ENCODE peak calls at places on chromosomes 6 and 20, in five cellular contexts. One of them, this sample, is unnamed.
A peak's percentile ranks its signal among the peaks of the same experiment; 100 is the strongest.

GRCh38 chr20:31811796-31812728 is 7.1 kb upstream of the MYLK2 start:
- DNase-seq in uterus: no peak
- DNase-seq in GM23338: no peak
- DNase-seq in PC-3: no peak
- DNase-seq in neural progenitor cell: no peak
- DNase-seq in this sample: no peak

GRCh38 chr6:27334141-27334540 is 22.1 kb upstream of the POM121L2 start:
- DNase-seq in uterus: no peak
- DNase-seq in PC-3: no peak
- DNase-seq in neural progenitor cell: no peak
- DNase-seq in GM23338: no peak
- DNase-seq in this sample: no peak

GRCh38 chr6:65231616-65232015 is 475.4 kb downstream of the EYS start:
- DNase-seq in GM23338: no peak
- DNase-seq in uterus: no peak
- DNase-seq in neural progenitor cell: no peak
- DNase-seq in PC-3: no peak
- DNase-seq in this sample: no peak

GRCh38 chr6:1153696-1154245 is 158.1 kb upstream of the FOXQ1 start:
- DNase-seq in GM23338: no peak
- DNase-seq in neural progenitor cell: no peak
- DNase-seq in PC-3: no peak
- DNase-seq in uterus: no peak
- DNase-seq in this sample: no peak

GRCh38 chr6:82862543-82862942 is 203.1 kb downstream of the UBE3D start:
- DNase-seq in PC-3: peak; percentile 67
- DNase-seq in neural progenitor cell: no peak
- DNase-seq in GM23338: no peak
- DNase-seq in uterus: no peak
- DNase-seq in this sample: no peak

GRCh38 chr6:14921878-14922277 is 324.0 kb upstream of the JARID2 start:
- DNase-seq in uterus: no peak
- DNase-seq in PC-3: no peak
- DNase-seq in neural progenitor cell: no peak
- DNase-seq in GM23338: no peak
- DNase-seq in this sample: no peak

GRCh38 chr20:38128691-38129090 is 36.4 kb downstream of the TGM2 start:
- DNase-seq in uterus: peak; percentile 15
- DNase-seq in GM23338: no peak
- DNase-seq in PC-3: no peak
- DNase-seq in neural progenitor cell: no peak
- DNase-seq in this sample: no peak

GRCh38 chr6:44628347-44628746 is 240.8 kb downstream of the CDC5L start:
- DNase-seq in PC-3: no peak
- DNase-seq in neural progenitor cell: no peak
- DNase-seq in GM23338: no peak
- DNase-seq in uterus: no peak
- DNase-seq in this sample: no peak

GRCh38 chr20:63919130-63919529 is 24.2 kb downstream of the DNAJC5 start:
- DNase-seq in uterus: no peak
- DNase-seq in PC-3: no peak
- DNase-seq in neural progenitor cell: no peak
- DNase-seq in GM23338: no peak
- DNase-seq in this sample: no peak

GRCh38 chr6:95501032-95501904 is 76.1 kb upstream of the MANEA start:
- DNase-seq in uterus: no peak
- DNase-seq in PC-3: no peak
- DNase-seq in GM23338: no peak
- DNase-seq in neural progenitor cell: no peak
- DNase-seq in this sample: no peak

GRCh38 chr6:21270501-21271290 is 322.9 kb upstream of the SOX4 start:
- DNase-seq in neural progenitor cell: no peak
- DNase-seq in uterus: no peak
- DNase-seq in PC-3: no peak
- DNase-seq in GM23338: peak; percentile 7
- DNase-seq in this sample: no peak

GRCh38 chr6:43953256-43953655 is 174.0 kb downstream of the MRPL14 start:
- DNase-seq in uterus: no peak
- DNase-seq in GM23338: no peak
- DNase-seq in PC-3: no peak
- DNase-seq in neural progenitor cell: no peak
- DNase-seq in this sample: no peak

GRCh38 chr6:11179978-11180303 is 52.5 kb downstream of the NEDD9 start:
- DNase-seq in neural progenitor cell: no peak
- DNase-seq in uterus: no peak
- DNase-seq in GM23338: no peak
- DNase-seq in PC-3: no peak
- DNase-seq in this sample: no peak

GRCh38 chr6:17542243-17542642 is 57.9 kb upstream of the FAM8A1 start:
- DNase-seq in PC-3: no peak
- DNase-seq in uterus: no peak
- DNase-seq in neural progenitor cell: no peak
- DNase-seq in GM23338: no peak
- DNase-seq in this sample: no peak

GRCh38 chr6:26044140-26045045 is 42.8 kb upstream of the HFE start:
- DNase-seq in neural progenitor cell: no peak
- DNase-seq in uterus: peak; percentile 33
- DNase-seq in GM23338: no peak
- DNase-seq in PC-3: no peak
- DNase-seq in this sample: no peak

GRCh38 chr6:1578293-1578745 is 31.4 kb upstream of the FOXC1 start:
- DNase-seq in GM23338: no peak
- DNase-seq in uterus: no peak
- DNase-seq in PC-3: no peak
- DNase-seq in neural progenitor cell: no peak
- DNase-seq in this sample: no peak

GRCh38 chr6:98695076-98695816 is 139.1 kb upstream of the POU3F2 start:
- DNase-seq in uterus: no peak
- DNase-seq in neural progenitor cell: no peak
- DNase-seq in PC-3: no peak
- DNase-seq in GM23338: no peak
- DNase-seq in this sample: peak; percentile 10

GRCh38 chr6:73579851-73580246 is 59.0 kb upstream of the EEF1A1 start:
- DNase-seq in PC-3: peak; percentile 78
- DNase-seq in uterus: peak; percentile 30
- DNase-seq in neural progenitor cell: no peak
- DNase-seq in GM23338: peak; percentile 92
- DNase-seq in this sample: no peak

GRCh38 chr20:17315491-17316231 is 88.8 kb downstream of the PCSK2 start:
- DNase-seq in neural progenitor cell: no peak
- DNase-seq in uterus: no peak
- DNase-seq in GM23338: peak; percentile 24
- DNase-seq in PC-3: no peak
- DNase-seq in this sample: no peak

GRCh38 chr6:44151348-44152108 is 7.1 kb upstream of the CAPN11 start:
- DNase-seq in PC-3: peak; percentile 70
- DNase-seq in neural progenitor cell: peak; percentile 90
- DNase-seq in GM23338: peak; percentile 87
- DNase-seq in uterus: peak; percentile 70
- DNase-seq in this sample: peak; percentile 36

GRCh38 chr6:167245586-167245985 is 45.5 kb upstream of the UNC93A start:
- DNase-seq in uterus: no peak
- DNase-seq in GM23338: no peak
- DNase-seq in PC-3: no peak
- DNase-seq in neural progenitor cell: no peak
- DNase-seq in this sample: no peak

GRCh38 chr6:43796910-43797890 is 27.2 kb downstream of the VEGFA start:
- DNase-seq in PC-3: peak; percentile 25
- DNase-seq in neural progenitor cell: no peak
- DNase-seq in uterus: no peak
- DNase-seq in GM23338: no peak
- DNase-seq in this sample: no peak

GRCh38 chr6:34527751-34528670 is 28.1 kb downstream of the SPDEF start:
- DNase-seq in uterus: no peak
- DNase-seq in neural progenitor cell: no peak
- DNase-seq in PC-3: no peak
- DNase-seq in GM23338: no peak
- DNase-seq in this sample: no peak

GRCh38 chr6:84687487-84687886 is 76.9 kb downstream of the TBX18 start:
- DNase-seq in neural progenitor cell: peak; percentile 56
- DNase-seq in PC-3: no peak
- DNase-seq in uterus: no peak
- DNase-seq in GM23338: peak; percentile 26
- DNase-seq in this sample: no peak

GRCh38 chr20:32024683-32025295 is 14.6 kb downstream of the CCM2L start:
- DNase-seq in neural progenitor cell: no peak
- DNase-seq in GM23338: no peak
- DNase-seq in uterus: no peak
- DNase-seq in PC-3: no peak
- DNase-seq in this sample: no peak

GRCh38 chr6:165876568-165876967 is 213.5 kb upstream of the PDE10A start:
- DNase-seq in GM23338: no peak
- DNase-seq in PC-3: no peak
- DNase-seq in uterus: peak; percentile 74
- DNase-seq in neural progenitor cell: no peak
- DNase-seq in this sample: no peak

DNA sequence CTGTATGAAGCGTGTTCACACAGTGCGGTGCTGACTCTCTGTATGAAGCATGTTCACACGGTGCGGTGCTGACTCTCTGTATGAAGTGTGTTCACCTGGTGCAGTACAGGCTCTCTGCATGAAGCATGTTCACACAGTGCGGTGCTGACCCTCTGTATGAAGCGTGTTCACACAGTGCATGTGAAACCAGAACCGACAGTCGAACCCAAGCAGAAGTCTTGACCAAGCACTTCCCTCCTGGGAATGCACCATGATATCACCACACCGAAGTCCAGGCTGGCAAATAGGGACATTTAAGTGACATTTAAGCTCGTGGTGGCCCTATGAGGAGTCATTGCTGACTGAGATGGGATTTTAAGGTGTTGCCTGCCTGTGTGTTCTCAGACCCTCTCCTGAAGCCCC is 11.3 kb upstream of the SERPINB1 start:
- DNase-seq in PC-3: no peak
- DNase-seq in neural progenitor cell: no peak
- DNase-seq in uterus: no peak
- DNase-seq in GM23338: no peak
- DNase-seq in this sample: no peak
- H3K27ac ChIP-seq in PC-3: peak overlapping the region; percentile 99
- H3K27ac ChIP-seq in neural progenitor cell: no peak overlapping the region
- H3K27ac ChIP-seq in uterus: no peak overlapping the region
- H3K27ac ChIP-seq in GM23338: no peak overlapping the region
- H3K27ac ChIP-seq in this sample: no peak overlapping the region

DNA sequence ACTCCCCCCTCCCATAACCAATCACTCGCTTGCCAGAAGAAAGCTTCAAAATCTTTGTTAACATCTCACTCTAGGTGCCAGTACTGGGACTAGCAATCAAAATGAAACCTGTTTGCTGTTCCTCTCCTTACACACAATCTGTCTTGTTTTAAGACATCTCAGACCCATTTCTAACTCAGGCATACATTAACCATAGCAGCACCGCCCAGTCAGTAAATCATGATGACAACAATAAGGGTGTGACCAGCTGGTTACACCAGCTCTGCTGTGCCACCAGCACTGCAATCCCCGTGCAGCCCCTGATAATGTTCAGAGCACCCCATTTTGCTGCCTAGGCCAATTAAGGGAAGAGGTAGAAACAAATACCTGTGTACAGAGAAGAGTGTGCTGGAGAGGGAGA is 185.2 kb upstream of the TAB2 start:
- DNase-seq in PC-3: no peak
- DNase-seq in neural progenitor cell: no peak
- DNase-seq in uterus: no peak
- DNase-seq in GM23338: no peak
- DNase-seq in this sample: no peak
- H3K27ac ChIP-seq in PC-3: no peak overlapping the region
- H3K27ac ChIP-seq in neural progenitor cell: no peak overlapping the region
- H3K27ac ChIP-seq in uterus: no peak overlapping the region
- H3K27ac ChIP-seq in GM23338: no peak overlapping the region
- H3K27ac ChIP-seq in this sample: no peak overlapping the region

GRCh38 chr20:10603378-10603777 is 70.4 kb downstream of the JAG1 start:
- DNase-seq in PC-3: no peak
- DNase-seq in uterus: no peak
- DNase-seq in GM23338: no peak
- DNase-seq in neural progenitor cell: no peak
- DNase-seq in this sample: no peak

GRCh38 chr20:10602141-10602660 is 71.6 kb downstream of the JAG1 start:
- DNase-seq in neural progenitor cell: no peak
- DNase-seq in GM23338: no peak
- DNase-seq in uterus: no peak
- DNase-seq in PC-3: no peak
- DNase-seq in this sample: no peak

GRCh38 chr20:10603971-10604864 is 69.6 kb downstream of the JAG1 start:
- DNase-seq in uterus: peak; percentile 50
- DNase-seq in neural progenitor cell: peak; percentile 91
- DNase-seq in PC-3: peak; percentile 96
- DNase-seq in GM23338: no peak
- DNase-seq in this sample: no peak

GRCh38 chr20:10604865-10605440 is 68.8 kb downstream of the JAG1 start:
- DNase-seq in uterus: no peak
- DNase-seq in PC-3: no peak
- DNase-seq in neural progenitor cell: no peak
- DNase-seq in GM23338: no peak
- DNase-seq in this sample: no peak

GRCh38 chr20:10605547-10606195 is 68.1 kb downstream of the JAG1 start:
- DNase-seq in PC-3: no peak
- DNase-seq in uterus: no peak
- DNase-seq in neural progenitor cell: no peak
- DNase-seq in GM23338: no peak
- DNase-seq in this sample: no peak
- H3K27ac ChIP-seq in PC-3: peak overlapping the region; percentile 97
- H3K27ac ChIP-seq in uterus: peak overlapping the region; percentile 79
- H3K27ac ChIP-seq in neural progenitor cell: no peak overlapping the region
- H3K27ac ChIP-seq in GM23338: no peak overlapping the region
- H3K27ac ChIP-seq in this sample: peak overlapping the region; percentile 65

DNA sequence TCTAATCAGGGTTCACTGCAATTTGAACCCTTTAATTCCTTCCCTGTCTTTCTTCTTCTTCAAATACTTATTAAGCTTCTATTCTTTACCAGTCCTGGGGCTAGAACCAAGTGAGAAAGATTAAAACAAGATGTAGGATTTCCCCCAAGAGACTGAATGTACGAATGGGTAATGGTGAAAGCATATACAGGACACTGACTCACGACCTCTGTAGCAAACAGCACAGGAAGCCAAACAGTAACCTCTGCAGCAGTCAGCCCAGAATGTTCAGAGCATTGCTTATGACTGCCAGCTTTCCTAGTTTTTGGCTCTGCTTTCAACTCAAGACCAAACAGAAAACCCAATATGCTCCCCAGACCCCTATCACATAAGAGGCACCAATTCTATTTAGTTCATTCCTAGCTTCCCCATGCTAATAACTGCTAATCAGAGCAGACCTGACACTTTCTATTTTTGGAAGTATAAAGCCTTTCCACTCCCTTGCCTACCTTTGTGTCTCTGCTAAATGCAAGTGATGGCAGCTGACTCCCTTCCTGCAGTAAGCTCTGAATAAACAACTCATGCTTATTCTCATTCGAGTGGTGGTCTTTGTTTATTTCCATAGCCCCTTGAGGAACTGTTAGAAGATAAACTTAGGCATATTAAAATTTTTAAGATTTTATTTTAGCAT is 690.6 kb downstream of the EPM2A start:
- DNase-seq in uterus: no peak
- DNase-seq in neural progenitor cell: no peak
- DNase-seq in PC-3: peak; percentile 44
- DNase-seq in GM23338: no peak
- DNase-seq in this sample: no peak
- H3K27ac ChIP-seq in uterus: no peak overlapping the region
- H3K27ac ChIP-seq in neural progenitor cell: no peak overlapping the region
- H3K27ac ChIP-seq in PC-3: no peak overlapping the region
- H3K27ac ChIP-seq in GM23338: no peak overlapping the region
- H3K27ac ChIP-seq in this sample: no peak overlapping the region

GRCh38 chr6:107819976-107820551 is 4.0 kb downstream of the SCML4 start:
- DNase-seq in GM23338: peak; percentile 27
- DNase-seq in uterus: no peak
- DNase-seq in neural progenitor cell: peak; percentile 81
- DNase-seq in PC-3: no peak
- DNase-seq in this sample: no peak
- H3K27ac ChIP-seq in GM23338: no peak overlapping the region
- H3K27ac ChIP-seq in uterus: no peak overlapping the region
- H3K27ac ChIP-seq in neural progenitor cell: no peak overlapping the region
- H3K27ac ChIP-seq in PC-3: no peak overlapping the region
- H3K27ac ChIP-seq in this sample: no peak overlapping the region

This sample was measured in caudate nucleus.